ENCODE peak calls at places on chromosome 11, in nine cellular contexts. One of them, this sample, is unnamed.

GRCh38 chr11:61392991-61393595 is 706 bp downstream of the TMEM216 start:
- DNase-seq in naive thymus-derived CD4-positive, alpha-beta T cell: peak; percentile 23
- DNase-seq in activated T-cell treated with anti-CD3 and anti-CD28 coated beads, Interleukin-2, amount 50 U/mL, for 48 hours: peak; percentile 43
- DNase-seq in central memory CD4-positive, alpha-beta T cell: peak; percentile 12
- DNase-seq in endothelial cell of umbilical vein: peak; percentile 36
- DNase-seq in stimulated activated CD4-positive, alpha-beta T cell treated with anti-CD3 and anti-CD28 coated beads, Interleukin-2, amount 100 ng/mL, for 24 hours: peak; percentile 10
- DNase-seq in nephron progenitor cell: peak; percentile 10
- DNase-seq in SHP77: no peak
- DNase-seq in HTR-8/SVneo: peak; percentile 35
- DNase-seq in this sample: no peak

GRCh38 chr11:121246769-121247035 is 45.9 kb upstream of the SC5D start:
- DNase-seq in naive thymus-derived CD4-positive, alpha-beta T cell: no peak
- DNase-seq in activated T-cell treated with anti-CD3 and anti-CD28 coated beads, Interleukin-2, amount 50 U/mL, for 48 hours: no peak
- DNase-seq in central memory CD4-positive, alpha-beta T cell: no peak
- DNase-seq in endothelial cell of umbilical vein: no peak
- DNase-seq in stimulated activated CD4-positive, alpha-beta T cell treated with anti-CD3 and anti-CD28 coated beads, Interleukin-2, amount 100 ng/mL, for 24 hours: no peak
- DNase-seq in nephron progenitor cell: no peak
- DNase-seq in SHP77: no peak
- DNase-seq in HTR-8/SVneo: no peak
- DNase-seq in this sample: no peak

GRCh38 chr11:72969894-72970335 is 155.7 kb downstream of the ATG16L2 start:
- DNase-seq in naive thymus-derived CD4-positive, alpha-beta T cell: no peak
- DNase-seq in activated T-cell treated with anti-CD3 and anti-CD28 coated beads, Interleukin-2, amount 50 U/mL, for 48 hours: no peak
- DNase-seq in central memory CD4-positive, alpha-beta T cell: peak; percentile 18
- DNase-seq in endothelial cell of umbilical vein: peak; percentile 53
- DNase-seq in stimulated activated CD4-positive, alpha-beta T cell treated with anti-CD3 and anti-CD28 coated beads, Interleukin-2, amount 100 ng/mL, for 24 hours: no peak
- DNase-seq in nephron progenitor cell: no peak
- DNase-seq in SHP77: no peak
- DNase-seq in HTR-8/SVneo: peak; percentile 19
- DNase-seq in this sample: no peak

GRCh38 chr11:76783901-76784813 is 1.0 kb downstream of the TSKU start:
- DNase-seq in naive thymus-derived CD4-positive, alpha-beta T cell: no peak
- DNase-seq in activated T-cell treated with anti-CD3 and anti-CD28 coated beads, Interleukin-2, amount 50 U/mL, for 48 hours: peak; percentile 36
- DNase-seq in central memory CD4-positive, alpha-beta T cell: no peak
- DNase-seq in endothelial cell of umbilical vein: peak; percentile 84
- DNase-seq in stimulated activated CD4-positive, alpha-beta T cell treated with anti-CD3 and anti-CD28 coated beads, Interleukin-2, amount 100 ng/mL, for 24 hours: no peak
- DNase-seq in nephron progenitor cell: peak; percentile 91
- DNase-seq in SHP77: peak; percentile 30
- DNase-seq in HTR-8/SVneo: peak; percentile 87
- DNase-seq in this sample: no peak

GRCh38 chr11:129992161-129992944 is 10.3 kb downstream of the PRDM10 start:
- DNase-seq in naive thymus-derived CD4-positive, alpha-beta T cell: peak; percentile 9
- DNase-seq in activated T-cell treated with anti-CD3 and anti-CD28 coated beads, Interleukin-2, amount 50 U/mL, for 48 hours: peak; percentile 50
- DNase-seq in central memory CD4-positive, alpha-beta T cell: peak; percentile 17
- DNase-seq in endothelial cell of umbilical vein: peak; percentile 31
- DNase-seq in stimulated activated CD4-positive, alpha-beta T cell treated with anti-CD3 and anti-CD28 coated beads, Interleukin-2, amount 100 ng/mL, for 24 hours: peak; percentile 29
- DNase-seq in nephron progenitor cell: no peak
- DNase-seq in SHP77: peak; percentile 81
- DNase-seq in HTR-8/SVneo: no peak
- DNase-seq in this sample: peak; percentile 53

GRCh38 chr11:65042899-65043298 is 1.9 kb downstream of the SAC3D1 start:
- DNase-seq in naive thymus-derived CD4-positive, alpha-beta T cell: no peak
- DNase-seq in activated T-cell treated with anti-CD3 and anti-CD28 coated beads, Interleukin-2, amount 50 U/mL, for 48 hours: no peak
- DNase-seq in central memory CD4-positive, alpha-beta T cell: no peak
- DNase-seq in endothelial cell of umbilical vein: no peak
- DNase-seq in stimulated activated CD4-positive, alpha-beta T cell treated with anti-CD3 and anti-CD28 coated beads, Interleukin-2, amount 100 ng/mL, for 24 hours: no peak
- DNase-seq in nephron progenitor cell: no peak
- DNase-seq in SHP77: no peak
- DNase-seq in HTR-8/SVneo: no peak
- DNase-seq in this sample: no peak

GRCh38 chr11:124894606-124895430 is 2.8 kb downstream of the ROBO4 start:
- DNase-seq in naive thymus-derived CD4-positive, alpha-beta T cell: no peak
- DNase-seq in activated T-cell treated with anti-CD3 and anti-CD28 coated beads, Interleukin-2, amount 50 U/mL, for 48 hours: no peak
- DNase-seq in central memory CD4-positive, alpha-beta T cell: no peak
- DNase-seq in endothelial cell of umbilical vein: no peak
- DNase-seq in stimulated activated CD4-positive, alpha-beta T cell treated with anti-CD3 and anti-CD28 coated beads, Interleukin-2, amount 100 ng/mL, for 24 hours: no peak
- DNase-seq in nephron progenitor cell: no peak
- DNase-seq in SHP77: no peak
- DNase-seq in HTR-8/SVneo: no peak
- DNase-seq in this sample: no peak

GRCh38 chr11:122747358-122747757 is 90.9 kb upstream of the CRTAM start:
- DNase-seq in naive thymus-derived CD4-positive, alpha-beta T cell: no peak
- DNase-seq in activated T-cell treated with anti-CD3 and anti-CD28 coated beads, Interleukin-2, amount 50 U/mL, for 48 hours: no peak
- DNase-seq in central memory CD4-positive, alpha-beta T cell: no peak
- DNase-seq in endothelial cell of umbilical vein: no peak
- DNase-seq in stimulated activated CD4-positive, alpha-beta T cell treated with anti-CD3 and anti-CD28 coated beads, Interleukin-2, amount 100 ng/mL, for 24 hours: no peak
- DNase-seq in nephron progenitor cell: no peak
- DNase-seq in SHP77: no peak
- DNase-seq in HTR-8/SVneo: no peak
- DNase-seq in this sample: no peak

GRCh38 chr11:60343094-60343704 is 16.1 kb downstream of the MS4A6E start:
- DNase-seq in naive thymus-derived CD4-positive, alpha-beta T cell: no peak
- DNase-seq in activated T-cell treated with anti-CD3 and anti-CD28 coated beads, Interleukin-2, amount 50 U/mL, for 48 hours: no peak
- DNase-seq in central memory CD4-positive, alpha-beta T cell: no peak
- DNase-seq in endothelial cell of umbilical vein: peak; percentile 14
- DNase-seq in stimulated activated CD4-positive, alpha-beta T cell treated with anti-CD3 and anti-CD28 coated beads, Interleukin-2, amount 100 ng/mL, for 24 hours: no peak
- DNase-seq in nephron progenitor cell: no peak
- DNase-seq in SHP77: no peak
- DNase-seq in HTR-8/SVneo: no peak
- DNase-seq in this sample: no peak

GRCh38 chr11:76773921-76774361 is 9.2 kb upstream of the TSKU start:
- DNase-seq in naive thymus-derived CD4-positive, alpha-beta T cell: no peak
- DNase-seq in activated T-cell treated with anti-CD3 and anti-CD28 coated beads, Interleukin-2, amount 50 U/mL, for 48 hours: no peak
- DNase-seq in central memory CD4-positive, alpha-beta T cell: no peak
- DNase-seq in endothelial cell of umbilical vein: no peak
- DNase-seq in stimulated activated CD4-positive, alpha-beta T cell treated with anti-CD3 and anti-CD28 coated beads, Interleukin-2, amount 100 ng/mL, for 24 hours: no peak
- DNase-seq in nephron progenitor cell: no peak
- DNase-seq in SHP77: no peak
- DNase-seq in HTR-8/SVneo: no peak
- DNase-seq in this sample: no peak

GRCh38 chr11:12123799-12124198 is 13.4 kb downstream of the MICAL2 start:
- DNase-seq in naive thymus-derived CD4-positive, alpha-beta T cell: no peak
- DNase-seq in activated T-cell treated with anti-CD3 and anti-CD28 coated beads, Interleukin-2, amount 50 U/mL, for 48 hours: no peak
- DNase-seq in central memory CD4-positive, alpha-beta T cell: no peak
- DNase-seq in endothelial cell of umbilical vein: no peak
- DNase-seq in stimulated activated CD4-positive, alpha-beta T cell treated with anti-CD3 and anti-CD28 coated beads, Interleukin-2, amount 100 ng/mL, for 24 hours: no peak
- DNase-seq in nephron progenitor cell: no peak
- DNase-seq in SHP77: no peak
- DNase-seq in HTR-8/SVneo: no peak
- DNase-seq in this sample: no peak

GRCh38 chr11:9529333-9529648 is 44.2 kb upstream of the WEE1 start:
- DNase-seq in naive thymus-derived CD4-positive, alpha-beta T cell: no peak
- DNase-seq in activated T-cell treated with anti-CD3 and anti-CD28 coated beads, Interleukin-2, amount 50 U/mL, for 48 hours: no peak
- DNase-seq in central memory CD4-positive, alpha-beta T cell: no peak
- DNase-seq in endothelial cell of umbilical vein: no peak
- DNase-seq in stimulated activated CD4-positive, alpha-beta T cell treated with anti-CD3 and anti-CD28 coated beads, Interleukin-2, amount 100 ng/mL, for 24 hours: no peak
- DNase-seq in nephron progenitor cell: no peak
- DNase-seq in SHP77: no peak
- DNase-seq in HTR-8/SVneo: no peak
- DNase-seq in this sample: no peak

GRCh38 chr11:124758355-124759267 is 3.5 kb downstream of the ESAM start:
- DNase-seq in naive thymus-derived CD4-positive, alpha-beta T cell: no peak
- DNase-seq in activated T-cell treated with anti-CD3 and anti-CD28 coated beads, Interleukin-2, amount 50 U/mL, for 48 hours: peak; percentile 82
- DNase-seq in central memory CD4-positive, alpha-beta T cell: peak; percentile 57
- DNase-seq in endothelial cell of umbilical vein: peak; percentile 81
- DNase-seq in stimulated activated CD4-positive, alpha-beta T cell treated with anti-CD3 and anti-CD28 coated beads, Interleukin-2, amount 100 ng/mL, for 24 hours: peak; percentile 79
- DNase-seq in nephron progenitor cell: peak; percentile 84
- DNase-seq in SHP77: peak; percentile 27
- DNase-seq in HTR-8/SVneo: no peak
- DNase-seq in this sample: peak; percentile 84

GRCh38 chr11:11813288-11813962 is 28.3 kb upstream of the USP47 start:
- DNase-seq in naive thymus-derived CD4-positive, alpha-beta T cell: no peak
- DNase-seq in activated T-cell treated with anti-CD3 and anti-CD28 coated beads, Interleukin-2, amount 50 U/mL, for 48 hours: no peak
- DNase-seq in central memory CD4-positive, alpha-beta T cell: no peak
- DNase-seq in endothelial cell of umbilical vein: peak; percentile 18
- DNase-seq in stimulated activated CD4-positive, alpha-beta T cell treated with anti-CD3 and anti-CD28 coated beads, Interleukin-2, amount 100 ng/mL, for 24 hours: no peak
- DNase-seq in nephron progenitor cell: no peak
- DNase-seq in SHP77: no peak
- DNase-seq in HTR-8/SVneo: peak; percentile 69
- DNase-seq in this sample: no peak

GRCh38 chr11:13166036-13166435 is 111.6 kb upstream of the BMAL1 start:
- DNase-seq in naive thymus-derived CD4-positive, alpha-beta T cell: no peak
- DNase-seq in activated T-cell treated with anti-CD3 and anti-CD28 coated beads, Interleukin-2, amount 50 U/mL, for 48 hours: no peak
- DNase-seq in central memory CD4-positive, alpha-beta T cell: no peak
- DNase-seq in endothelial cell of umbilical vein: no peak
- DNase-seq in stimulated activated CD4-positive, alpha-beta T cell treated with anti-CD3 and anti-CD28 coated beads, Interleukin-2, amount 100 ng/mL, for 24 hours: no peak
- DNase-seq in nephron progenitor cell: no peak
- DNase-seq in SHP77: no peak
- DNase-seq in HTR-8/SVneo: no peak
- DNase-seq in this sample: no peak

GRCh38 chr11:129766858-129767604 is 48.6 kb upstream of the TMEM45B start:
- DNase-seq in naive thymus-derived CD4-positive, alpha-beta T cell: peak; percentile 14
- DNase-seq in activated T-cell treated with anti-CD3 and anti-CD28 coated beads, Interleukin-2, amount 50 U/mL, for 48 hours: peak; percentile 35
- DNase-seq in central memory CD4-positive, alpha-beta T cell: peak; percentile 21
- DNase-seq in endothelial cell of umbilical vein: peak; percentile 26
- DNase-seq in stimulated activated CD4-positive, alpha-beta T cell treated with anti-CD3 and anti-CD28 coated beads, Interleukin-2, amount 100 ng/mL, for 24 hours: peak; percentile 25
- DNase-seq in nephron progenitor cell: peak; percentile 49
- DNase-seq in SHP77: peak; percentile 61
- DNase-seq in HTR-8/SVneo: peak; percentile 19
- DNase-seq in this sample: peak; percentile 17

GRCh38 chr11:6404341-6405038 is 14.2 kb downstream of the SMPD1 start:
- DNase-seq in naive thymus-derived CD4-positive, alpha-beta T cell: peak; percentile 71
- DNase-seq in activated T-cell treated with anti-CD3 and anti-CD28 coated beads, Interleukin-2, amount 50 U/mL, for 48 hours: no peak
- DNase-seq in central memory CD4-positive, alpha-beta T cell: peak; percentile 42
- DNase-seq in endothelial cell of umbilical vein: no peak
- DNase-seq in stimulated activated CD4-positive, alpha-beta T cell treated with anti-CD3 and anti-CD28 coated beads, Interleukin-2, amount 100 ng/mL, for 24 hours: no peak
- DNase-seq in nephron progenitor cell: no peak
- DNase-seq in SHP77: no peak
- DNase-seq in HTR-8/SVneo: no peak
- DNase-seq in this sample: no peak

GRCh38 chr11:75265851-75266531 is 25.4 kb downstream of the TPBGL start:
- DNase-seq in naive thymus-derived CD4-positive, alpha-beta T cell: no peak
- DNase-seq in activated T-cell treated with anti-CD3 and anti-CD28 coated beads, Interleukin-2, amount 50 U/mL, for 48 hours: no peak
- DNase-seq in central memory CD4-positive, alpha-beta T cell: no peak
- DNase-seq in endothelial cell of umbilical vein: no peak
- DNase-seq in stimulated activated CD4-positive, alpha-beta T cell treated with anti-CD3 and anti-CD28 coated beads, Interleukin-2, amount 100 ng/mL, for 24 hours: no peak
- DNase-seq in nephron progenitor cell: no peak
- DNase-seq in SHP77: no peak
- DNase-seq in HTR-8/SVneo: no peak
- DNase-seq in this sample: no peak

GRCh38 chr11:93648168-93648567 is 13.3 kb upstream of the CEP295 start:
- DNase-seq in naive thymus-derived CD4-positive, alpha-beta T cell: no peak
- DNase-seq in activated T-cell treated with anti-CD3 and anti-CD28 coated beads, Interleukin-2, amount 50 U/mL, for 48 hours: no peak
- DNase-seq in central memory CD4-positive, alpha-beta T cell: no peak
- DNase-seq in endothelial cell of umbilical vein: peak; percentile 7
- DNase-seq in stimulated activated CD4-positive, alpha-beta T cell treated with anti-CD3 and anti-CD28 coated beads, Interleukin-2, amount 100 ng/mL, for 24 hours: no peak
- DNase-seq in nephron progenitor cell: no peak
- DNase-seq in SHP77: peak; percentile 47
- DNase-seq in HTR-8/SVneo: peak; percentile 10
- DNase-seq in this sample: no peak

GRCh38 chr11:117584056-117584830 is 212.8 kb downstream of the DSCAML1 start:
- DNase-seq in naive thymus-derived CD4-positive, alpha-beta T cell: no peak
- DNase-seq in activated T-cell treated with anti-CD3 and anti-CD28 coated beads, Interleukin-2, amount 50 U/mL, for 48 hours: no peak
- DNase-seq in central memory CD4-positive, alpha-beta T cell: no peak
- DNase-seq in endothelial cell of umbilical vein: no peak
- DNase-seq in stimulated activated CD4-positive, alpha-beta T cell treated with anti-CD3 and anti-CD28 coated beads, Interleukin-2, amount 100 ng/mL, for 24 hours: no peak
- DNase-seq in nephron progenitor cell: no peak
- DNase-seq in SHP77: no peak
- DNase-seq in HTR-8/SVneo: no peak
- DNase-seq in this sample: no peak

GRCh38 chr11:99901175-99901574 is 785.9 kb upstream of the ARHGAP42 start:
- DNase-seq in naive thymus-derived CD4-positive, alpha-beta T cell: no peak
- DNase-seq in activated T-cell treated with anti-CD3 and anti-CD28 coated beads, Interleukin-2, amount 50 U/mL, for 48 hours: no peak
- DNase-seq in central memory CD4-positive, alpha-beta T cell: no peak
- DNase-seq in endothelial cell of umbilical vein: no peak
- DNase-seq in stimulated activated CD4-positive, alpha-beta T cell treated with anti-CD3 and anti-CD28 coated beads, Interleukin-2, amount 100 ng/mL, for 24 hours: no peak
- DNase-seq in nephron progenitor cell: no peak
- DNase-seq in SHP77: no peak
- DNase-seq in HTR-8/SVneo: no peak
- DNase-seq in this sample: no peak

GRCh38 chr11:61120865-61121831 is 18.9 kb downstream of the CD5 start:
- DNase-seq in naive thymus-derived CD4-positive, alpha-beta T cell: peak; percentile 88
- DNase-seq in activated T-cell treated with anti-CD3 and anti-CD28 coated beads, Interleukin-2, amount 50 U/mL, for 48 hours: peak; percentile 21
- DNase-seq in central memory CD4-positive, alpha-beta T cell: peak; percentile 82
- DNase-seq in endothelial cell of umbilical vein: no peak
- DNase-seq in stimulated activated CD4-positive, alpha-beta T cell treated with anti-CD3 and anti-CD28 coated beads, Interleukin-2, amount 100 ng/mL, for 24 hours: no peak
- DNase-seq in nephron progenitor cell: no peak
- DNase-seq in SHP77: no peak
- DNase-seq in HTR-8/SVneo: no peak
- DNase-seq in this sample: no peak

GRCh38 chr11:125941606-125942275 is 4.1 kb upstream of the VSIG10L2 start:
- DNase-seq in naive thymus-derived CD4-positive, alpha-beta T cell: peak; percentile 8
- DNase-seq in activated T-cell treated with anti-CD3 and anti-CD28 coated beads, Interleukin-2, amount 50 U/mL, for 48 hours: peak; percentile 69
- DNase-seq in central memory CD4-positive, alpha-beta T cell: peak; percentile 27
- DNase-seq in endothelial cell of umbilical vein: peak; percentile 21
- DNase-seq in stimulated activated CD4-positive, alpha-beta T cell treated with anti-CD3 and anti-CD28 coated beads, Interleukin-2, amount 100 ng/mL, for 24 hours: peak; percentile 72
- DNase-seq in nephron progenitor cell: peak; percentile 73
- DNase-seq in SHP77: peak; percentile 91
- DNase-seq in HTR-8/SVneo: peak; percentile 47
- DNase-seq in this sample: peak; percentile 94

GRCh38 chr11:114358711-114359110 is 41.6 kb downstream of the C11orf71 start:
- DNase-seq in naive thymus-derived CD4-positive, alpha-beta T cell: no peak
- DNase-seq in activated T-cell treated with anti-CD3 and anti-CD28 coated beads, Interleukin-2, amount 50 U/mL, for 48 hours: no peak
- DNase-seq in central memory CD4-positive, alpha-beta T cell: no peak
- DNase-seq in endothelial cell of umbilical vein: peak; percentile 21
- DNase-seq in stimulated activated CD4-positive, alpha-beta T cell treated with anti-CD3 and anti-CD28 coated beads, Interleukin-2, amount 100 ng/mL, for 24 hours: no peak
- DNase-seq in nephron progenitor cell: no peak
- DNase-seq in SHP77: no peak
- DNase-seq in HTR-8/SVneo: no peak
- DNase-seq in this sample: no peak

GRCh38 chr11:64124147-64124546 is 41.8 kb downstream of the MACROD1 start:
- DNase-seq in naive thymus-derived CD4-positive, alpha-beta T cell: no peak
- DNase-seq in activated T-cell treated with anti-CD3 and anti-CD28 coated beads, Interleukin-2, amount 50 U/mL, for 48 hours: no peak
- DNase-seq in central memory CD4-positive, alpha-beta T cell: no peak
- DNase-seq in endothelial cell of umbilical vein: no peak
- DNase-seq in stimulated activated CD4-positive, alpha-beta T cell treated with anti-CD3 and anti-CD28 coated beads, Interleukin-2, amount 100 ng/mL, for 24 hours: no peak
- DNase-seq in nephron progenitor cell: no peak
- DNase-seq in SHP77: no peak
- DNase-seq in HTR-8/SVneo: peak; percentile 44
- DNase-seq in this sample: no peak

GRCh38 chr11:65714433-65714832 is 2.4 kb downstream of the KAT5 start:
- DNase-seq in naive thymus-derived CD4-positive, alpha-beta T cell: no peak
- DNase-seq in activated T-cell treated with anti-CD3 and anti-CD28 coated beads, Interleukin-2, amount 50 U/mL, for 48 hours: no peak
- DNase-seq in central memory CD4-positive, alpha-beta T cell: no peak
- DNase-seq in endothelial cell of umbilical vein: no peak
- DNase-seq in stimulated activated CD4-positive, alpha-beta T cell treated with anti-CD3 and anti-CD28 coated beads, Interleukin-2, amount 100 ng/mL, for 24 hours: no peak
- DNase-seq in nephron progenitor cell: no peak
- DNase-seq in SHP77: no peak
- DNase-seq in HTR-8/SVneo: no peak
- DNase-seq in this sample: no peak